ENCODE peak calls at places on chromosome 19, in nine cellular contexts. B is HFFc6, F is BJ, T is hepatocyte, Y is stomach, Q is heart right ventricle, S is fibroblast of mammary gland, D is heart left ventricle, I is left lung. L is an unnamed sample.

GRCh38 chr19:18293642-18294466 is 12.4 kb upstream of the JUND start:
- DNase-seq in B (no peak), F (no peak), T (no peak), Y (no peak), Q (no peak), S (no peak), D (no peak), I (no peak), L (no peak)

GRCh38 chr19:6402058-6402457 is 9.1 kb upstream of the GTF2F1 start:
- DNase-seq in B (no peak), F (no peak), T (no peak), Y (no peak), Q (no peak), S (no peak), D (no peak), I (no peak), L (no peak)

GRCh38 chr19:1847684-1848398 is 442 bp downstream of the REXO1 start:
- DNase-seq in B (peak), F (no peak), T (peak), Y (no peak), Q (no peak), S (peak), D (peak), I (peak), L (no peak)

GRCh38 chr19:38676023-38676877 is 28.8 kb downstream of the ACTN4 start:
- DNase-seq in B (peak), F (no peak), T (peak), Y (no peak), Q (peak), S (peak), D (peak), I (no peak), L (no peak)

GRCh38 chr19:53903055-53903680 is 5.9 kb upstream of the CACNG7 start:
- DNase-seq in B (peak), F (no peak), T (peak), Y (no peak), Q (peak), S (peak), D (no peak), I (no peak), L (no peak)

GRCh38 chr19:41323023-41323422 is 13.1 kb downstream of the CCDC97 start:
- DNase-seq in B (peak), F (no peak), T (peak), Y (no peak), Q (no peak), S (peak), D (peak), I (peak), L (no peak)

GRCh38 chr19:56071151-56071550 is 49.9 kb downstream of the ZNF787 start:
- DNase-seq in B (no peak), F (no peak), T (no peak), Y (no peak), Q (no peak), S (no peak), D (no peak), I (no peak), L (no peak)

GRCh38 chr19:1027953-1028902 is 1.8 kb downstream of the CNN2 start:
- DNase-seq in B (peak), F (peak), T (peak), Y (peak), Q (peak), S (peak), D (peak), I (peak), L (no peak)

GRCh38 chr19:40745402-40745780 is 4.9 kb downstream of the ACTMAP start:
- DNase-seq in B (no peak), F (no peak), T (no peak), Y (no peak), Q (no peak), S (peak), D (no peak), I (no peak), L (no peak)

GRCh38 chr19:35557539-35558399 is 5.7 kb downstream of the ATP4A start:
- DNase-seq in B (no peak), F (no peak), T (peak), Y (peak), Q (peak), S (peak), D (peak), I (peak), L (peak)

DNA sequence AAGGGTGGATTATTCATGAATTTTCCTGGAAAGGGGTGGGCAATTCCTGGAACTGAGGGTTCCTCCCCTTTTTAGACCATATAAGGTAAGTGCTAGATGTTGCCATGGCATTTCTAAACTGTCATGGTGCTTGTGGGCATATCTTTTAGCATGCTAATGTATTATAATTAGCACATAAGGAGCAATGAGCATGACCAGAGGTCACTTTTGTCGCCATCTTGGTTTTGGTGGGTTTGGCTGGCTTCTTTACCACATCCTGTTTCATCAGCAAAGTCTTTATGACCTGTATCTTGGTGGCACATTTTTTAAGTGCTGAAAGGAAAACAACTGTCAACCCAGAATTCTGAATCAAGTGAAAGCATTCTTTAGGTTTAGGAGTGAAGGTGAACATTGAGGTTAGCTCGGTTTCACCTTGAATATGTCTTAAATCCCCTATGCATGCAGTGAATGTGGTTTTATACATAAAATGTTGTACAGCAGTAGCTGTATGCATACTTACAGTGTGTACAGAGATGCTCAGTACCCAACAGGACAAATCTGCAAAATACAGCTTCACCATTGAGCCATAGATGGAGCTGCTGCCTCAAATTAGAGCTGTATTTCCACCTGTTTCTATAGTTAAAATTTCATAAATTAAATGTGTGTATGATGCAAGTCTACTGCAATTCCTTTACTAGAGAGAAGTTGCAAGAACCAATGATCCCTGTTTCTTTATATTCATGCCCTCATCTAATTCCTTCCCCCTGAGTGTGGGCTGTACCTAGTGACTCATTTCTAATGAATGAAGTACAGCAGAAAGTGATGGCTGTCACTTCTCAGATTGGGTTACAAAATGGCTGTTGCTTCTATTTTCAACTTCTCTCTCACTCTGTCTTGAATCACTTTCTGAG is 25.3 kb upstream of the IGSF23 start:
- DNase-seq in B (peak), F (peak), T (peak), Y (no peak), Q (no peak), S (peak), D (no peak), I (no peak), L (no peak)
- TF ChIP-seq CTCF in B (peak), F (peak), T (peak), Y (peak), Q (peak), S (no peak), D (peak), I (no peak), L (no peak)

GRCh38 chr19:33194527-33194883 is 375 bp downstream of the LRP3 start:
- DNase-seq in B (no peak), F (no peak), T (peak), Y (no peak), Q (no peak), S (no peak), D (peak), I (peak), L (no peak)

GRCh38 chr19:33193269-33193863 is 764 bp upstream of the LRP3 start:
- DNase-seq in B (no peak), F (no peak), T (no peak), Y (no peak), Q (no peak), S (no peak), D (peak), I (peak), L (no peak)

GRCh38 chr19:33191501-33191900 is 2.6 kb upstream of the LRP3 start:
- DNase-seq in B (no peak), F (no peak), T (no peak), Y (no peak), Q (no peak), S (no peak), D (no peak), I (peak), L (no peak)

GRCh38 chr19:33193864-33194362 is at the start of gene LRP3:
- DNase-seq in B (no peak), F (no peak), T (peak), Y (peak), Q (peak), S (no peak), D (peak), I (peak), L (peak)

DNA sequence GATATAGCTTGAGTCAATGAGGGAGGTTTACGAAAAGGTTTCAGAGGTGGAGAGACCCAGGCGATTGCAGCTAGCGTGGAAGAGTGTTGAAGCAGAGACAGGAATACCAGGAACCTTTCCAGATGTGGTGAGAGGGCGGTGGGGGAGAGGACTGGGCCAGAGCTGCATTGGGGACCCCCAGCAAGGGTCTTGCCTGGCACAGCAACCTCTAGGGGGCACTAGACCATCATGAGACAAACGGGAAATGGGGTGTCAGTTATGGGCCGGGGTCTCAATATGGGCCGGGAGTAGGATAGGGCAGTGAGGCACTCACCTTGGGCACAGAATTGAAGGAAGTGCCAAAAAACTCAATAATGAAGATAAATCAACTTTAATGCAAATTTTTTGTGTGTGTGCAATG is 2.1 kb upstream of the LRP3 start:
- DNase-seq in B (no peak), F (no peak), T (no peak), Y (no peak), Q (no peak), S (no peak), D (no peak), I (peak), L (no peak)
- TF ChIP-seq CTCF in B (peak), F (peak), T (peak), Y (no peak), Q (no peak), S (peak), D (no peak), I (no peak), L (no peak)

GRCh38 chr19:52335768-52336116 is 301 bp upstream of the ZNF610 start:
- DNase-seq in B (no peak), F (no peak), T (no peak), Y (no peak), Q (no peak), S (no peak), D (no peak), I (no peak), L (no peak)
- TF ChIP-seq CTCF in B (no peak), F (no peak), T (no peak), Y (no peak), Q (no peak), S (no peak), D (no peak), I (no peak), L (no peak)

DNA sequence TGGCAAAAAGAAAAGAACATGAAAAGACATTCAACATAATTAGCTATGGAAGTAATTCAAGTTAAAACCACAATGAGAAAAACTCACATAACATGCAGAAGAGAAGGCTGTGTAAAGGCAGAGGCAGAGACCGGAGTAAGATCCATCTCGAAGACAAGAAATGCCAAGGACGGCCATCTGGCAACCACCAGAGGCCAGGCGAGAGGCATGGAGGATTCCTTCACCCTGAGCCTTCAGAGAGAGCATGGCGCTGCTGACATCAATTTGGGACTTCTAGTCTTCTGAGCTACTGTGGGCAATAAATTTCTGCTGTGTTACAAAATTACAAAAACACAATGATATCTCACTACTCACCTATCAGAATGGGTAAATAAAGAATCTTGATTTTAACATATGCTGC is 381.0 kb downstream of the TSHZ3 start:
- DNase-seq in B (no peak), F (no peak), T (no peak), Y (no peak), Q (no peak), S (no peak), D (no peak), I (no peak), L (no peak)
- TF ChIP-seq CTCF in B (peak), F (peak), T (no peak), Y (no peak), Q (no peak), S (no peak), D (no peak), I (no peak), L (peak)

GRCh38 chr19:16184665-16185122 is 516 bp upstream of the FAM32A start:
- DNase-seq in B (no peak), F (no peak), T (no peak), Y (no peak), Q (no peak), S (no peak), D (no peak), I (no peak), L (no peak)

GRCh38 chr19:16190198-16190597 is 5.0 kb downstream of the FAM32A start:
- DNase-seq in B (no peak), F (no peak), T (no peak), Y (no peak), Q (peak), S (no peak), D (no peak), I (no peak), L (no peak)

GRCh38 chr19:16185123-16185924 is at the start of gene FAM32A:
- DNase-seq in B (peak), F (peak), T (peak), Y (peak), Q (peak), S (peak), D (peak), I (peak), L (peak)

GRCh38 chr19:16188521-16188920 is 3.3 kb downstream of the FAM32A start:
- DNase-seq in B (no peak), F (no peak), T (no peak), Y (no peak), Q (no peak), S (no peak), D (no peak), I (no peak), L (no peak)

GRCh38 chr19:16185925-16186234 is 670 bp downstream of the FAM32A start:
- DNase-seq in B (no peak), F (no peak), T (no peak), Y (no peak), Q (no peak), S (no peak), D (no peak), I (no peak), L (no peak)
- TF ChIP-seq CTCF in B (peak), F (peak), T (no peak), Y (no peak), Q (peak), S (peak), D (peak), I (no peak), L (no peak)

DNA sequence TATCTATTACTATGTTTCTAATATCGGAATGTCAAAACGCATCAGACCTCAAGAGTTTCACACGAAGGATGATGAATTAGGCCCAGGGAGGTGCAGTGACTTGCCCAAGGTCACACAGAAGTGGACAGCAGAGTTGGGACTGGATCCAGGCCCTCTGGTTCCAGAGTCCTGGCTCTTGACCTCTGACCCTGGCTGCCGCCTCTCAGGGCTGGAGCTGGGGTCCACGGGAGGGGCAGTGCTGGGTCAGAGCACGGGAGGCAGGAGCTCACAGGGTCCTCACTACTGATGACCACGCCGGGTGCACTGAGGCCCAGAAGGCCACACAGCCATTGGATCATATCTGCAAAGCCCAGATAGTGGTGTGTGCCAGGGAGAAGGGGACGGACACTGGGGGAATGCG is 9.2 kb upstream of the ASPDH start:
- DNase-seq in B (no peak), F (no peak), T (no peak), Y (no peak), Q (no peak), S (no peak), D (no peak), I (peak), L (no peak)
- TF ChIP-seq CTCF in B (no peak), F (no peak), T (no peak), Y (no peak), Q (no peak), S (no peak), D (no peak), I (no peak), L (no peak)

L was measured in D721Med.